ENCODE peak calls at places on chromosomes 3 and 15, in ten cellular contexts. Z is fibroblast of lung, E is ovary, V is nephron progenitor cell, B is WERI-Rb-1, C is midbrain, I is amniotic stem cell, G is natural killer cell, A is NB4, M is mesothelial cell of epicardium. S is an unnamed sample.

GRCh38 chr3:113620091-113620490 is 76.4 kb downstream of the USF3 start:
- DNase-seq in Z (no peak), E (no peak), V (no peak), B (no peak), C (no peak), I (no peak), G (no peak), A (peak; percentile 34), M (no peak), S (no peak)

GRCh38 chr15:69509131-69509530 is 56.5 kb downstream of the RPLP1 start:
- DNase-seq in Z (peak; percentile 56), E (no peak), V (no peak), B (no peak), C (no peak), I (no peak), G (peak; percentile 56), A (no peak), M (no peak), S (no peak)

GRCh38 chr3:156892701-156893100 is 66.5 kb downstream of the LEKR1 start:
- DNase-seq in Z (peak; percentile 79), E (no peak), V (no peak), B (no peak), C (no peak), I (no peak), G (no peak), A (peak; percentile 20), M (no peak), S (no peak)

GRCh38 chr3:48927928-48928327 is 9.3 kb downstream of the ARIH2 start:
- DNase-seq in Z (no peak), E (no peak), V (no peak), B (no peak), C (no peak), I (no peak), G (no peak), A (peak; percentile 67), M (no peak), S (no peak)

GRCh38 chr15:91203619-91204018 is 103.6 kb downstream of the SV2B start:
- DNase-seq in Z (no peak), E (no peak), V (no peak), B (no peak), C (no peak), I (no peak), G (no peak), A (no peak), M (no peak), S (no peak)

GRCh38 chr15:88725305-88726220 is 77.7 kb upstream of the ACAN start:
- DNase-seq in Z (no peak), E (no peak), V (no peak), B (no peak), C (no peak), I (no peak), G (no peak), A (no peak), M (no peak), S (no peak)

GRCh38 chr3:52896613-52897012 is 735 bp downstream of the STIMATE start:
- DNase-seq in Z (no peak), E (no peak), V (no peak), B (no peak), C (no peak), I (no peak), G (no peak), A (no peak), M (no peak), S (no peak)

GRCh38 chr3:55343486-55344357 is 143.4 kb downstream of the WNT5A start:
- DNase-seq in Z (peak; percentile 56), E (no peak), V (no peak), B (no peak), C (no peak), I (no peak), G (no peak), A (no peak), M (no peak), S (no peak)

GRCh38 chr15:80988148-80988796 is 1.3 kb downstream of the MESD start:
- DNase-seq in Z (peak; percentile 14), E (no peak), V (no peak), B (no peak), C (no peak), I (no peak), G (no peak), A (no peak), M (no peak), S (no peak)

GRCh38 chr3:47478022-47478421 is 2.3 kb upstream of the SCAP start:
- DNase-seq in Z (no peak), E (no peak), V (no peak), B (no peak), C (no peak), I (no peak), G (no peak), A (no peak), M (no peak), S (no peak)

GRCh38 chr15:37041042-37041441 is 59.3 kb downstream of the MEIS2 start:
- DNase-seq in Z (no peak), E (no peak), V (no peak), B (no peak), C (no peak), I (no peak), G (no peak), A (no peak), M (no peak), S (no peak)

GRCh38 chr3:29515451-29515850 is 234.6 kb downstream of the RBMS3 start:
- DNase-seq in Z (peak; percentile 83), E (no peak), V (no peak), B (no peak), C (no peak), I (no peak), G (no peak), A (peak; percentile 7), M (no peak), S (peak; percentile 23)

GRCh38 chr15:98952381-98952803 is 55.2 kb downstream of the PGPEP1L start:
- DNase-seq in Z (peak; percentile 48), E (no peak), V (no peak), B (no peak), C (no peak), I (no peak), G (no peak), A (no peak), M (no peak), S (no peak)

GRCh38 chr3:123068227-123069020 is 1.6 kb downstream of the PDIA5 start:
- DNase-seq in Z (no peak), E (no peak), V (no peak), B (peak; percentile 69), C (no peak), I (no peak), G (no peak), A (no peak), M (no peak), S (peak; percentile 72)

S was measured in H1.